ENCODE peak calls at places on chromosome 20, in nine cellular contexts. A is D341Med; G is AG10803; N is Caki2; I is left ventricle myocardium inferior; J is LoVo; C is BE2C; V is effector CD8-positive, alpha-beta T cell; T is C1 segment of cervical spinal cord. B is an unnamed sample.

GRCh38 chr20:62984666-62985065 is 22.1 kb downstream of the BHLHE23 start:
- DNase-seq in A (no peak), G (no peak), N (no peak), I (no peak), J (no peak), C (no peak), V (no peak), T (no peak), B (no peak)

GRCh38 chr20:58407201-58407873 is 18.3 kb downstream of the VAPB start:
- DNase-seq in A (no peak), G (no peak), N (peak; percentile 81), I (no peak), J (no peak), C (no peak), V (no peak), T (no peak), B (no peak)

GRCh38 chr20:20546402-20546801 is 166.0 kb downstream of the RALGAPA2 start:
- DNase-seq in A (no peak), G (no peak), N (no peak), I (no peak), J (no peak), C (no peak), V (no peak), T (no peak), B (no peak)

GRCh38 chr20:60228255-60228654 is 270.0 kb downstream of the CDH26 start:
- DNase-seq in A (no peak), G (no peak), N (no peak), I (no peak), J (no peak), C (no peak), V (no peak), T (no peak), B (no peak)

GRCh38 chr20:1874534-1875168 is 20.6 kb upstream of the SIRPA start:
- DNase-seq in A (no peak), G (no peak), N (peak; percentile 58), I (no peak), J (peak; percentile 5), C (no peak), V (no peak), T (no peak), B (no peak)

GRCh38 chr20:51354191-51354768 is 188.2 kb downstream of the NFATC2 start:
- DNase-seq in A (no peak), G (no peak), N (peak; percentile 96), I (no peak), J (no peak), C (no peak), V (no peak), T (no peak), B (no peak)

GRCh38 chr20:13447385-13448180 is 191.1 kb downstream of the TASP1 start:
- DNase-seq in A (no peak), G (no peak), N (no peak), I (no peak), J (no peak), C (no peak), V (no peak), T (no peak), B (no peak)

GRCh38 chr20:34332262-34332920 is 29.2 kb upstream of the AHCY start:
- DNase-seq in A (no peak), G (no peak), N (no peak), I (no peak), J (no peak), C (no peak), V (no peak), T (no peak), B (no peak)

GRCh38 chr20:45940469-45940868 is 6.0 kb downstream of the PCIF1 start:
- DNase-seq in A (no peak), G (no peak), N (no peak), I (no peak), J (no peak), C (no peak), V (no peak), T (no peak), B (no peak)

B was measured in ACHN.